ENCODE peak calls at places on chromosomes 2 and 18, in six cellular contexts. O, H, C, L, T and K are unnamed samples.

GRCh38 chr2:200136655-200137054 is 169.8 kb upstream of the SPATS2L start:
- DNase-seq in O (no peak), H (no peak), C (no peak), L (no peak), T (no peak), K (no peak)

GRCh38 chr2:59184281-59185020 is 943.3 kb upstream of the FANCL start:
- DNase-seq in O (no peak), H (no peak), C (no peak), L (no peak), T (no peak), K (no peak)

GRCh38 chr2:128277961-128278681 is 40.5 kb downstream of the HS6ST1 start:
- DNase-seq in O (no peak), H (no peak), C (peak; percentile 42), L (peak; percentile 53), T (no peak), K (no peak)

GRCh38 chr2:16218651-16219050 is 278.3 kb downstream of the MYCN start:
- DNase-seq in O (no peak), H (peak; percentile 53), C (no peak), L (no peak), T (peak; percentile 4), K (no peak)

GRCh38 chr2:66070717-66071602 is 364.0 kb upstream of the MEIS1 start:
- DNase-seq in O (no peak), H (no peak), C (no peak), L (no peak), T (no peak), K (no peak)

GRCh38 chr2:219155054-219155644 is 5.5 kb downstream of the NHEJ1 start:
- DNase-seq in O (peak; percentile 54), H (peak; percentile 90), C (no peak), L (no peak), T (peak; percentile 84), K (no peak)

GRCh38 chr2:10204326-10205200 is 82.0 kb downstream of the RRM2 start:
- DNase-seq in O (no peak), H (no peak), C (peak; percentile 40), L (no peak), T (no peak), K (no peak)

GRCh38 chr2:239151201-239152131 is 249.4 kb downstream of the HDAC4 start:
- DNase-seq in O (no peak), H (no peak), C (peak; percentile 32), L (peak; percentile 68), T (no peak), K (no peak)

GRCh38 chr2:181656450-181657261 is at the start of gene CERKL:
- DNase-seq in O (peak; percentile 19), H (peak; percentile 60), C (peak; percentile 69), L (no peak), T (no peak), K (no peak)

GRCh38 chr2:111119004-111119846 is 1.5 kb upstream of the BCL2L11 start:
- DNase-seq in O (no peak), H (peak; percentile 16), C (peak; percentile 57), L (no peak), T (peak; percentile 30), K (no peak)

GRCh38 chr2:64859208-64860161 is 129.7 kb upstream of the SLC1A4 start:
- DNase-seq in O (peak; percentile 79), H (peak; percentile 89), C (peak; percentile 94), L (peak; percentile 93), T (no peak), K (peak; percentile 48)

GRCh38 chr2:190511104-190511503 is 23.4 kb downstream of the NEMP2 start:
- DNase-seq in O (no peak), H (no peak), C (no peak), L (no peak), T (peak; percentile 7), K (no peak)

GRCh38 chr2:24717263-24717951 is 75.8 kb downstream of the PTRHD1 start:
- DNase-seq in O (no peak), H (no peak), C (no peak), L (no peak), T (no peak), K (no peak)

GRCh38 chr2:153169567-153169966 is 309.0 kb downstream of the RPRM start:
- DNase-seq in O (no peak), H (no peak), C (no peak), L (no peak), T (no peak), K (no peak)

GRCh38 chr2:236861196-236861875 is 224.4 kb upstream of the COPS8 start:
- DNase-seq in O (no peak), H (no peak), C (no peak), L (peak; percentile 38), T (no peak), K (no peak)

GRCh38 chr18:57436965-57437333 is 1.8 kb downstream of the ONECUT2 start:
- DNase-seq in O (no peak), H (no peak), C (no peak), L (no peak), T (no peak), K (no peak)

GRCh38 chr2:134207589-134208209 is 46.2 kb upstream of the MGAT5 start:
- DNase-seq in O (peak; percentile 43), H (peak; percentile 74), C (peak; percentile 68), L (no peak), T (peak; percentile 65), K (no peak)

GRCh38 chr2:237201461-237202287 is 116.0 kb downstream of the COPS8 start:
- DNase-seq in O (no peak), H (no peak), C (no peak), L (no peak), T (no peak), K (no peak)

GRCh38 chr2:212894026-212894425 is 257.4 kb downstream of the IKZF2 start:
- DNase-seq in O (no peak), H (no peak), C (no peak), L (no peak), T (no peak), K (no peak)

GRCh38 chr2:158191076-158191566 is 89.4 kb downstream of the UPP2 start:
- DNase-seq in O (no peak), H (no peak), C (no peak), L (no peak), T (no peak), K (no peak)

GRCh38 chr2:217808326-217808725 is 194.5 kb downstream of the TNS1 start:
- DNase-seq in O (no peak), H (no peak), C (no peak), L (no peak), T (no peak), K (no peak)

GRCh38 chr2:200624660-200625059 is 38.8 kb downstream of the AOX1 start:
- DNase-seq in O (peak; percentile 47), H (no peak), C (no peak), L (no peak), T (no peak), K (no peak)

GRCh38 chr2:65388051-65388531 is 44.3 kb downstream of the SPRED2 start:
- DNase-seq in O (peak; percentile 95), H (no peak), C (no peak), L (no peak), T (no peak), K (no peak)

GRCh38 chr18:45686892-45687611 is 36.9 kb upstream of the SLC14A1 start:
- DNase-seq in O (no peak), H (no peak), C (peak; percentile 72), L (peak; percentile 71), T (no peak), K (no peak)

GRCh38 chr2:120134263-120134662 is 88.9 kb downstream of the TMEM185B start:
- DNase-seq in O (peak; percentile 96), H (no peak), C (no peak), L (no peak), T (no peak), K (no peak)

GRCh38 chr2:120818441-120818920 is 82.8 kb downstream of the GLI2 start:
- DNase-seq in O (no peak), H (no peak), C (peak; percentile 41), L (peak; percentile 88), T (no peak), K (no peak)

GRCh38 chr18:35463837-35464236 is 33.9 kb downstream of the INO80C start:
- DNase-seq in O (no peak), H (no peak), C (no peak), L (no peak), T (no peak), K (no peak)
- H3K4me3 ChIP-seq in O (no peak overlapping the region), H (no peak overlapping the region), C (no peak overlapping the region), L (no peak overlapping the region), T (no peak overlapping the region), K (no peak overlapping the region)

GRCh38 chr2:231100990-231101389 is 23.9 kb downstream of the HTR2B start:
- DNase-seq in O (no peak), H (no peak), C (no peak), L (no peak), T (no peak), K (no peak)
- H3K27ac ChIP-seq in O (no peak overlapping the region), H (no peak overlapping the region), C (no peak overlapping the region), L (no peak overlapping the region), T (no peak overlapping the region), K (no peak overlapping the region)

DNA sequence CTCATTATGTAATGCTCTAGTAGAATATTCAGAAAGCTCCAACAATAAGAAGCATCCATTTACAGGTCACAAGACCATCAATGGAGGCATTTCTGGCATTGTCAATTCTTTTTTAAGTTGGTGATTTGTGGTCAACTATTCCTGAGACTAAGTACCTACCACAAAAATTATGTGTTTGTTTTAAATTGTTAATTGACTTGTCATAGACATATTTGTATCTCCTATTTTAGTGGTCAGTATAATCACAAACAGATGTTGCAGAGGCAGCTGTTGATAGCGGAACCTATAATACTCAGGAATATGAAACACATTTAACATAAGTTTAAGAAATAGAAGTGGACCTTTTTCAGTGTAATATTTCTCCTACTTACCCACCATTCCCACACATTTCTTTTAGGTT is 430.1 kb downstream of the CCDC85A start:
- DNase-seq in O (no peak), H (no peak), C (no peak), L (no peak), T (no peak), K (no peak)
- H3K4me3 ChIP-seq in O (no peak overlapping the region), H (no peak overlapping the region), C (no peak overlapping the region), L (no peak overlapping the region), T (no peak overlapping the region), K (no peak overlapping the region)

DNA sequence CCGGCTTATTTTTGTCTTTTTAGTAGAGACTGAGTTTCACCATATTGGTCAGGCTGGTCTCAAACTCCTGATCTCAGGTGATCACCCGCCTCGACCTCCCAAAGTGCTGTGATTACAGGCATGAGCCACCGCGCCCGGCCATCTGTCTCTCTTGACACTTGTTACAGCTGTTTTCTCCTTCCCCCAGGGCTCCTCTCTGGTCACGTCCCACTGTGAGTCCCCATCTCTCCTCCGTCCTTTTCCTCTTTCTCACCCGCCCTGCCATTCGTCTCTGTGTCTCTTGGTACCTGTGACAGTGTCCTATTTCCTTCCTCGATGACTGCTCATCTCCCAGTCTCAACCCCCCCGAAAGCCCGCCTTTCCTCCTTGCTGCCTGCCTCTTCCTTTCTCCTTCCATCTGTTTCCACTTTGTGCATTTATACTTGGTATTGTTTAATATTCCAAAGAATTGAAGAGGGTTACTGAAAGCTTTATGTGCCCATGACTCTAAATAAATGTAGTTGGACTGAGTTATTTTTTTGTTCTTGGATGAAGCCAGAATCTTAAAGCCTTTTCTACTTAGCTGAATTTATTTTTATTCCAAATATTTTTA is 241.5 kb downstream of the SH3RF3 start:
- DNase-seq in O (no peak), H (no peak), C (no peak), L (peak; percentile 21), T (no peak), K (no peak)
- H3K27ac ChIP-seq in O (no peak overlapping the region), H (no peak overlapping the region), C (no peak overlapping the region), L (no peak overlapping the region), T (no peak overlapping the region), K (no peak overlapping the region)

GRCh38 chr2:113887393-113887792 is 2.5 kb upstream of the ACTR3 start:
- DNase-seq in O (no peak), H (no peak), C (no peak), L (no peak), T (no peak), K (no peak)
- H3K4me3 ChIP-seq in O (no peak overlapping the region), H (no peak overlapping the region), C (no peak overlapping the region), L (no peak overlapping the region), T (peak overlapping the region; percentile 82), K (no peak overlapping the region)